ENCODE peak calls at places on chromosome 16, in five cellular contexts. Q, P, D, V and B are unnamed samples.

GRCh38 chr16:2511128-2511785 is 2.5 kb upstream of the ATP6V0C start:
- DNase-seq in Q (peak; percentile 89), P (peak; percentile 40), D (peak; percentile 20), V (no peak), B (no peak)

GRCh38 chr16:83701494-83701893 is 106.3 kb upstream of the HSBP1 start:
- DNase-seq in Q (no peak), P (peak; percentile 86), D (peak; percentile 16), V (peak; percentile 38), B (no peak)

GRCh38 chr16:88569985-88570690 is at the start of gene ZC3H18:
- DNase-seq in Q (peak; percentile 82), P (peak; percentile 99), D (peak; percentile 82), V (peak; percentile 98), B (peak; percentile 75)

GRCh38 chr16:89371386-89371785 is 119.0 kb downstream of the ANKRD11 start:
- DNase-seq in Q (no peak), P (no peak), D (no peak), V (no peak), B (no peak)

GRCh38 chr16:10080031-10080772 is 102.0 kb downstream of the GRIN2A start:
- DNase-seq in Q (no peak), P (no peak), D (no peak), V (no peak), B (no peak)

GRCh38 chr16:82081271-82081670 is 46.2 kb downstream of the HSD17B2 start:
- DNase-seq in Q (no peak), P (no peak), D (no peak), V (no peak), B (no peak)

GRCh38 chr16:2470234-2470601 is 879 bp upstream of the NTN3 start:
- DNase-seq in Q (no peak), P (no peak), D (no peak), V (no peak), B (no peak)

GRCh38 chr16:50121721-50122445 is 31.2 kb upstream of the TENT4B start:
- DNase-seq in Q (no peak), P (peak; percentile 26), D (no peak), V (peak; percentile 87), B (peak; percentile 65)

GRCh38 chr16:8194795-8195194 is 395.5 kb downstream of the TMEM114 start:
- DNase-seq in Q (peak; percentile 58), P (peak; percentile 45), D (no peak), V (no peak), B (no peak)

GRCh38 chr16:22092143-22092933 is at the start of gene VWA3A:
- DNase-seq in Q (no peak), P (peak; percentile 74), D (peak; percentile 27), V (no peak), B (no peak)

GRCh38 chr16:3413730-3414379 is 12.8 kb downstream of the ZNF174 start:
- DNase-seq in Q (no peak), P (no peak), D (no peak), V (no peak), B (no peak)

GRCh38 chr16:81266680-81267095 is 28.2 kb downstream of the BCO1 start:
- DNase-seq in Q (no peak), P (no peak), D (no peak), V (peak; percentile 1), B (no peak)

GRCh38 chr16:24834459-24835335 is 11.1 kb upstream of the SLC5A11 start:
- DNase-seq in Q (peak; percentile 61), P (peak; percentile 60), D (no peak), V (peak; percentile 8), B (no peak)

GRCh38 chr16:84379731-84380369 is 11.5 kb downstream of the ATP2C2 start:
- DNase-seq in Q (no peak), P (no peak), D (no peak), V (no peak), B (no peak)

GRCh38 chr16:29760567-29761279 is 14.9 kb upstream of the C16orf54 start:
- DNase-seq in Q (no peak), P (no peak), D (no peak), V (no peak), B (no peak)

GRCh38 chr16:70526403-70526802 is 2.8 kb downstream of the SF3B3 start:
- DNase-seq in Q (no peak), P (no peak), D (no peak), V (no peak), B (no peak)

GRCh38 chr16:17224859-17225258 is 245.9 kb downstream of the XYLT1 start:
- DNase-seq in Q (peak; percentile 46), P (no peak), D (peak; percentile 71), V (peak; percentile 11), B (peak; percentile 16)

GRCh38 chr16:28513484-28514181 is 7.0 kb upstream of the IL27 start:
- DNase-seq in Q (no peak), P (no peak), D (no peak), V (no peak), B (no peak)

GRCh38 chr16:25110392-25110947 is 1.1 kb upstream of the LCMT1 start:
- DNase-seq in Q (no peak), P (no peak), D (no peak), V (peak; percentile 21), B (no peak)

GRCh38 chr16:81127051-81127450 is 30.9 kb upstream of the GCSH start:
- DNase-seq in Q (no peak), P (no peak), D (peak; percentile 41), V (no peak), B (no peak)

GRCh38 chr16:89687092-89687940 is 827 bp downstream of the CDK10 start:
- DNase-seq in Q (no peak), P (peak; percentile 48), D (no peak), V (peak; percentile 46), B (no peak)

GRCh38 chr16:11211061-11211976 is 44.7 kb downstream of the SOCS1 start:
- DNase-seq in Q (no peak), P (no peak), D (no peak), V (no peak), B (no peak)

GRCh38 chr16:75265911-75266701 is 14.7 kb upstream of the BCAR1 start:
- DNase-seq in Q (peak; percentile 86), P (peak; percentile 95), D (no peak), V (peak; percentile 82), B (no peak)

GRCh38 chr16:87849419-87850008 is 19.8 kb downstream of the SLC7A5 start:
- DNase-seq in Q (no peak), P (no peak), D (no peak), V (no peak), B (no peak)

GRCh38 chr16:11315499-11315898 is 29.8 kb upstream of the RMI2 start:
- DNase-seq in Q (no peak), P (peak; percentile 94), D (no peak), V (no peak), B (no peak)

GRCh38 chr16:55324491-55325447 is 766 bp downstream of the IRX6 start:
- DNase-seq in Q (no peak), P (peak; percentile 56), D (no peak), V (no peak), B (no peak)
- H3K4me3 ChIP-seq in Q (peak overlapping the region; percentile 43), P (peak overlapping the region; percentile 64), D (no peak overlapping the region), V (no peak overlapping the region), B (no peak overlapping the region)

GRCh38 chr16:71648921-71649320 is 22.9 kb downstream of the MARVELD3 start:
- DNase-seq in Q (no peak), P (peak; percentile 33), D (no peak), V (no peak), B (no peak)

GRCh38 chr16:71647391-71647790 is 21.4 kb downstream of the MARVELD3 start:
- DNase-seq in Q (no peak), P (no peak), D (no peak), V (no peak), B (no peak)

GRCh38 chr16:71648162-71648561 is 22.2 kb downstream of the MARVELD3 start:
- DNase-seq in Q (no peak), P (no peak), D (no peak), V (no peak), B (no peak)

DNA sequence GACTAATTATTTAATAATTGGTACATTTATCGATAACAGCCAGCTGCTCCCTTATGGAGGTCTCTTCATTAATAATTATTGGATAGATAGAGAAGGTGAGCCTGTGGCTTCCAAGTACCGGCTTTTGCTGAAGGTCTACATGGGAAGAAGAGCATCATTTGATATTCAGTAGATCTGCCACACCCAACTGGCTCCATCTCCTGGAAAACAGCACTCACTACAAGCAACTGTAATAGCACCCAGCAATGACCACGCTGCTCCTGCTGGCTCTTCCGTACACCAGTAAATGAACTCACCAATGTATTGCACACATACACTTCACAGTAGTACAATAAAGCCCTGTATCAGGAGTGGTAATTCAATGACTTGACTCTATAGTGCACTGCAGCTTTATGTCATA is 19.5 kb downstream of the MARVELD3 start:
- DNase-seq in Q (peak; percentile 32), P (peak; percentile 51), D (no peak), V (peak; percentile 44), B (no peak)
- TF ChIP-seq CTCF in Q (peak; percentile 75), P (peak; percentile 63), D (peak; percentile 38), V (peak; percentile 51), B (peak; percentile 56)

DNA sequence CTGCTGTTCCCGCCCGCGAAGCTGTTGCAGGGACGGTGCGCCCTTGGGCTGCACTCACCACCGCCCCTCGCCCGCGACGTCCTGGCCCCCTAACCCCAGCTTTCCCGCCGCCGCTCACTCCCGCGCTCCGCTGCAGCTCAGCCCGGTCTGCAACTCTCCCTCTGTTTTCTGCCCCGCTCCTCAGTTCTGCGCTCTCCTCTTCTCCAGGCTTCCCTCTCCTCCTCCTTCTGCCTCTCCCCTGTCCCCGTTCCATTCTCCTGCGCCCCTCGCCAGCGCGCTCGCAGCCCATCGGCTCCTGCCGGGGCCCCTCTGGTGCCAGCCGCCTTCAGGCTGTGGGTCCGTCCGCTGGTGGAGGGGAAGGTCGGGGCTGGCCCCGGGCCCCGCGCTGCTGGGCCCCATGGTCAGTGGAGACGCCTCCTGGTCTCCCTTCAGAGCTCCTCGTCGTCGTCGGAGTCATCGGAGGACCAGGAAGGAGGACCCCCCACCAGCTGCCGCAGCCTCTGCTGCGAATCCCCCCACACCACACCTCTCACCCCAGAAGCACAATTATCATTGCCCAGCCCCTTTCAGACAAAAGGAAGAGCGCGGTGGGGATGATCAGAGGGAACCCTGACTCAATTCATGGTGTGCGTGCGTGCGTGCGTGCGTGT is 223.2 kb upstream of the FOXF1 start:
- DNase-seq in Q (no peak), P (peak; percentile 64), D (no peak), V (no peak), B (no peak)
- H3K4me3 ChIP-seq in Q (no peak overlapping the region), P (peak overlapping the region; percentile 48), D (peak overlapping the region; percentile 13), V (no peak overlapping the region), B (no peak overlapping the region)

DNA sequence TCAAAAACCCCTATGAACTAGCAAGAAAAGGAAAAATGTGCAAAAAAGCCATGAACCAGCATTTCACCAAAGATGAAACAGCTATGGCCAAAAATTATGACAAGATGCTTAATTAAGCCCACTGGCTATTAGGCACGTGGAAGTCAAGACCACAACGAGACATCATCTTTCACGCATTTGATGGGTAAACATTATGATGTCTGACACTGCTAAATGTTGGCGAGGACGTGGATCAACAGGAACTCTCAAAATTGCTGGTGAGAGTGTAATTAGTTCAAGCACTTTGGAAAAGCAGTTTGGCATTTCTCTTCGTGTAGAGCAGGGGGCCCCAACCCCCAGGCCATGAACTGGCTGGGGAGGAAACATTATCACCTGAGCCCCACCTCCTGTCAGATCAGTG is 39.6 kb upstream of the ADGRG1 start:
- DNase-seq in Q (no peak), P (no peak), D (no peak), V (no peak), B (no peak)
- TF ChIP-seq CTCF in Q (no peak), P (no peak), D (no peak), V (no peak), B (no peak)